ENCODE peak calls at places on chromosomes 7 and 10, in eight cellular contexts. Z, I, C, P, H, Y, K and N are unnamed samples. For H3K9me3 and H3K4me1, the result is how much of the 10 kb centered on the place peaks cover.

GRCh38 chr10:20596065-20596760 is 300.9 kb downstream of the NEBL start:
- DNase-seq in Z (no peak), I (no peak), C (no peak), P (no peak), H (no peak), Y (no peak), K (no peak), N (no peak)

GRCh38 chr10:13206546-13207443 is 27.4 kb downstream of the UCMA start:
- DNase-seq in Z (no peak), I (no peak), C (peak), P (no peak), H (peak), Y (peak), K (no peak), N (peak)

GRCh38 chr10:77921395-77921794 is 5.2 kb downstream of the DLG5 start:
- DNase-seq in Z (no peak), I (no peak), C (no peak), P (no peak), H (no peak), Y (no peak), K (no peak), N (no peak)

GRCh38 chr10:90947025-90947960 is 26.4 kb upstream of the ANKRD1 start:
- DNase-seq in Z (no peak), I (no peak), C (peak), P (no peak), H (no peak), Y (no peak), K (no peak), N (no peak)

GRCh38 chr10:88218362-88218761 is 354.9 kb downstream of the PTEN start:
- DNase-seq in Z (no peak), I (no peak), C (no peak), P (no peak), H (no peak), Y (no peak), K (no peak), N (no peak)

GRCh38 chr10:103111031-103111917 is 81.8 kb downstream of the NT5C2 start:
- DNase-seq in Z (no peak), I (no peak), C (no peak), P (no peak), H (peak), Y (peak), K (no peak), N (no peak)

GRCh38 chr7:73730485-73730884 is 8.1 kb downstream of the ABHD11 start:
- DNase-seq in Z (no peak), I (no peak), C (no peak), P (no peak), H (no peak), Y (no peak), K (no peak), N (no peak)

GRCh38 chr10:36017141-36017540 is 375.0 kb upstream of the FZD8 start:
- DNase-seq in Z (no peak), I (no peak), C (no peak), P (no peak), H (no peak), Y (no peak), K (no peak), N (no peak)

DNA sequence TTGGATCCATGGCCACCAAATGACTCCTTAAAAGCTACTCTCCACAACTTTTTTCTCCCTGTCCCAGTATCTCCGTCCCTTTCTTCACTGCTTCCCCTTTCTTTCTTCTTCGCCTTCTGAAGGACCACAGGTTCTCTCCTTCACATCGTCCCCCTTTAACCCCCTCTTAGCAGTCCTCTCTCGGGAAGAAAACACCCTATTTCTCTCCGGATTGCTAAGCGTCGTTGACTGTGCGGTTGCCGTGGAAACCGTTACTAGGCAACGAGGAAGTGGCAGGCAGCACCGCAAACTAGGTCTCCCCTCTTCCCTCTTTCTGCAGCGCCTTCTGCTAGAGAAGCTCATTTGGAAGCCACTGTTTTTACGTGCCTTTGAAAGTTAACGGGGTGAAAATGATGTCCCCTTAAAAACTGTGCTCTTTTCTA is at the start of gene ENKUR:
- DNase-seq in Z (peak), I (peak), C (peak), P (peak), H (peak), Y (peak), K (peak), N (peak)
- H3K4me3 ChIP-seq in Z (peak), I (peak), C (peak), P (peak), H (peak), Y (peak), K (peak), N (peak)

GRCh38 chr10:38102889-38103288 is 8.8 kb downstream of the ZNF37A start:
- DNase-seq in Z (no peak), I (no peak), C (no peak), P (no peak), H (no peak), Y (no peak), K (no peak), N (no peak)
- H3K9me3 ChIP-seq in Z (under half), I (under half), C (under half), P (half or more), H (under half), Y (under half), K (under half), N (under half)

GRCh38 chr10:71818674-71819260 is 32.3 kb downstream of the PSAP start:
- DNase-seq in Z (no peak), I (no peak), C (no peak), P (no peak), H (no peak), Y (no peak), K (no peak), N (no peak)

GRCh38 chr10:71817831-71818268 is 33.2 kb downstream of the PSAP start:
- DNase-seq in Z (no peak), I (peak), C (no peak), P (no peak), H (no peak), Y (no peak), K (no peak), N (no peak)

GRCh38 chr10:71816421-71816851 is 34.6 kb downstream of the PSAP start:
- DNase-seq in Z (no peak), I (no peak), C (no peak), P (no peak), H (no peak), Y (no peak), K (no peak), N (no peak)

GRCh38 chr10:71815515-71816130 is 35.4 kb downstream of the PSAP start:
- DNase-seq in Z (no peak), I (no peak), C (no peak), P (no peak), H (no peak), Y (no peak), K (no peak), N (no peak)

GRCh38 chr10:71816931-71817631 is 34.0 kb downstream of the PSAP start:
- DNase-seq in Z (no peak), I (no peak), C (no peak), P (no peak), H (no peak), Y (peak), K (no peak), N (no peak)
- H3K4me1 ChIP-seq in Z (under half), I (under half), C (under half), P (under half), H (under half), Y (under half), K (under half), N (under half)

GRCh38 chr7:23804707-23805106 is 94.7 kb downstream of the STK31 start:
- DNase-seq in Z (no peak), I (no peak), C (no peak), P (no peak), H (no peak), Y (no peak), K (no peak), N (no peak)

GRCh38 chr7:23808421-23808820 is 98.4 kb downstream of the STK31 start:
- DNase-seq in Z (no peak), I (no peak), C (no peak), P (no peak), H (no peak), Y (no peak), K (no peak), N (no peak)

GRCh38 chr7:23802720-23803397 is 92.8 kb downstream of the STK31 start:
- DNase-seq in Z (no peak), I (no peak), C (no peak), P (no peak), H (no peak), Y (no peak), K (no peak), N (no peak)
- H3K4me3 ChIP-seq in Z (no peak), I (no peak), C (no peak), P (no peak), H (no peak), Y (no peak), K (no peak), N (no peak)

DNA sequence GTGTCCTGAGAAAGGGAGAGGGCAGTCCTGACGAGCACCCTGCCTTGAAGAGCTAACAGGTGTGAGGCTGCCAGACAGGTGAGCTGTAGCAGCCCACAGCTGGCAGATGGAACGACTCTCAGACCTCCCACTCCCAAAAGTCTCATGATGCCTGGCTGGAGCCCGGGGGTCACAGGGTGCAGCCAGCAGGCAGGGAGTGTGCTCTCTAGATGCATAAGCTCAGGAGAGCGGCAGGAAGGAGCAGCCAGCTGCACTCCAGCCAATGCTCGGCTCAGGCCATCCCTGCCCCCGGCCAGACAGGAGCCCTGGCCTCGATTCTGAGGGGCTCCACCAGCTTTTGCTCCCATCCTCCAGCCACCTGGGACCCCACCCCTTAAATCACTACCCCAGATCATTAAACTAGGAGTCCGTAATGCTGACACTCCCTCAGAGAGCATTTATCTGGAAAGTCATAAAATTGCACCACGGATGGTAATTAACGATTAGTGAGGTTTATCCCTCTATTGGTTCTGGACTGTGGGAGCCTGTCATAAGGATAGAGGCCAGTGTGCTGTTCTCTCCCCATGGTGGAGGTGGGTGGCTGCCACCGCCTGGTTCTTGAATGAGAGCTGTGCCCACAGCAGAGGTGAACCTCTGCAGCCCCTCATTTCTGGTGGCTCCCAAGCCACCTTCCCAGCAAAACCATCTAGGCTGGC is 63.5 kb upstream of the ZMIZ1 start:
- DNase-seq in Z (no peak), I (no peak), C (no peak), P (no peak), H (no peak), Y (no peak), K (no peak), N (peak)
- H3K9me3 ChIP-seq in Z (under half), I (under half), C (under half), P (under half), H (under half), Y (under half), K (under half), N (under half)

GRCh38 chr10:50419756-50420155 is 168.4 kb upstream of the ASAH2 start:
- DNase-seq in Z (no peak), I (no peak), C (no peak), P (no peak), H (no peak), Y (no peak), K (no peak), N (no peak)
- H3K4me1 ChIP-seq in Z (under half), I (under half), C (under half), P (under half), H (under half), Y (under half), K (under half), N (under half)

GRCh38 chr10:121393522-121393921 is 204.7 kb downstream of the FGFR2 start:
- DNase-seq in Z (no peak), I (no peak), C (no peak), P (no peak), H (no peak), Y (no peak), K (no peak), N (no peak)

GRCh38 chr10:121394586-121394985 is 203.7 kb downstream of the FGFR2 start:
- DNase-seq in Z (no peak), I (no peak), C (no peak), P (no peak), H (no peak), Y (no peak), K (no peak), N (no peak)

DNA sequence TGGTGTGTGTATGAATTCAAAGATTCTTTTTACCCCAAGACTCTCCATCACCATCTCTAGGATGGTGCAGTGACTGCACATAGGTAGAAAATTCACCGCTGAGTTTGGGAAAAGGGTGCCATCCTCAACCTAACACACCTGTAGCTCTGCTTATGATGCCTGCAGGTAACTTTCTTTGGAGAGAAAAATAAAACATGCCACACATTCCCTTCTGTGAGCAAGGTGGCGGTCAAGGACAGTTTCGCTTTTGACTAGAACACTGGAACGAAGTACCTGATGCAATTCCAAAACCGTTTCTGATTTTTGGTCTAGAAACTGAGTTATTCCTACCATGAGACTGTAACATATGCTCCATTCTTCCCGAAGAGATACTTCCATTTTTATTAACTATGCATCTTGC is 205.6 kb downstream of the FGFR2 start:
- DNase-seq in Z (no peak), I (no peak), C (no peak), P (no peak), H (no peak), Y (no peak), K (no peak), N (no peak)
- H3K4me3 ChIP-seq in Z (no peak), I (peak), C (no peak), P (no peak), H (no peak), Y (no peak), K (no peak), N (no peak)

DNA sequence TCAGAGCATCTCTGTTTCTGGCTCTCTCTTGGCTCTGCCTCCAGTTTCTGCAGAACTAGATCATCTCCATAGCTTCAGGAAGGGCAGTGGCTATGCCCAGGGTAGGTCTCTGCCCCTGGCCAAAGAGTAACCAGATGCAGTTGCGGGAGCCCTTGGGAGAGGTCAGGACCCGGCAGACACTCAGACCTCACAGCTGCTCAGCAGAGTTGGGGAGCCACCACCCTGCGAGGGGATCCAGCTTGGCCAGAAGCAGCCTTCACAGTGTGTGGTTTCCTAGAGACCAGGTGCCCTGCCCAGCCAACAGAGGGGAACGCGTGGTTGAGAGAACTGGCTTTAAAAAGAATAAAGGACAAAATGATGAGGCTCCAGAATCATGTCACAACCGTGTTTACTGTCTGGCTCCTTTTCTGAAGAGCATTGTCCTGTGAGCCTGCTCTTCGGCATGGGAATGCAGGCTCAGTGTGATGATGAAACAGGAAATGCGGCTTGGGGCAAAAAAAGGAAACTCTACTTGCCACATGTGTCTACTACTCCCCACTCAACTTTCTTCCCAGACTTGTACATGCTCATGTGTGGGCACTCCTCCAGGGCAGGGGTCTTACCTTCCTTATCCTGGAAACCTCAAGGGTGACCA is 243.2 kb downstream of the INHBA start:
- DNase-seq in Z (no peak), I (no peak), C (no peak), P (no peak), H (no peak), Y (no peak), K (no peak), N (no peak)
- H3K9me3 ChIP-seq in Z (under half), I (under half), C (under half), P (under half), H (under half), Y (under half), K (under half), N (under half)